ENCODE peak calls at places on chromosome 7, in nine cellular contexts. One of them, this sample, is unnamed.

GRCh38 chr7:141731476-141732149 is 6.5 kb upstream of the SSBP1 start:
- DNase-seq in hepatocyte: no peak
- DNase-seq in fibroblast of lung: no peak
- DNase-seq in cardiac fibroblast: peak
- DNase-seq in foreskin fibroblast: peak
- DNase-seq in adrenal gland: no peak
- DNase-seq in bronchial epithelial cell: no peak
- DNase-seq in choroid plexus epithelial cell: peak
- DNase-seq in AG04450: no peak
- DNase-seq in this sample: no peak

GRCh38 chr7:139588632-139589031 is 65.1 kb downstream of the CLEC2L start:
- DNase-seq in hepatocyte: peak
- DNase-seq in fibroblast of lung: peak
- DNase-seq in cardiac fibroblast: peak
- DNase-seq in foreskin fibroblast: peak
- DNase-seq in adrenal gland: peak
- DNase-seq in bronchial epithelial cell: no peak
- DNase-seq in choroid plexus epithelial cell: peak
- DNase-seq in AG04450: peak
- DNase-seq in this sample: peak

GRCh38 chr7:139762886-139763285 is 14.9 kb downstream of the HIPK2 start:
- DNase-seq in hepatocyte: no peak
- DNase-seq in fibroblast of lung: peak
- DNase-seq in cardiac fibroblast: peak
- DNase-seq in foreskin fibroblast: peak
- DNase-seq in adrenal gland: no peak
- DNase-seq in bronchial epithelial cell: no peak
- DNase-seq in choroid plexus epithelial cell: peak
- DNase-seq in AG04450: no peak
- DNase-seq in this sample: no peak

GRCh38 chr7:155803418-155804376 is 8.6 kb downstream of the SHH start:
- DNase-seq in hepatocyte: peak
- DNase-seq in fibroblast of lung: peak
- DNase-seq in cardiac fibroblast: no peak
- DNase-seq in foreskin fibroblast: peak
- DNase-seq in adrenal gland: no peak
- DNase-seq in bronchial epithelial cell: peak
- DNase-seq in choroid plexus epithelial cell: no peak
- DNase-seq in AG04450: no peak
- DNase-seq in this sample: no peak

GRCh38 chr7:155224116-155224811 is 73.4 kb upstream of the INSIG1 start:
- DNase-seq in hepatocyte: no peak
- DNase-seq in fibroblast of lung: no peak
- DNase-seq in cardiac fibroblast: no peak
- DNase-seq in foreskin fibroblast: no peak
- DNase-seq in adrenal gland: no peak
- DNase-seq in bronchial epithelial cell: peak
- DNase-seq in choroid plexus epithelial cell: no peak
- DNase-seq in AG04450: no peak
- DNase-seq in this sample: no peak

GRCh38 chr7:68309271-68309670 is 1289.0 kb upstream of the AUTS2 start:
- DNase-seq in hepatocyte: no peak
- DNase-seq in fibroblast of lung: no peak
- DNase-seq in cardiac fibroblast: no peak
- DNase-seq in foreskin fibroblast: no peak
- DNase-seq in adrenal gland: no peak
- DNase-seq in bronchial epithelial cell: no peak
- DNase-seq in choroid plexus epithelial cell: no peak
- DNase-seq in AG04450: no peak
- DNase-seq in this sample: no peak

GRCh38 chr7:103810112-103810744 is 179.2 kb downstream of the RELN start:
- DNase-seq in hepatocyte: peak
- DNase-seq in fibroblast of lung: no peak
- DNase-seq in cardiac fibroblast: no peak
- DNase-seq in foreskin fibroblast: no peak
- DNase-seq in adrenal gland: no peak
- DNase-seq in bronchial epithelial cell: no peak
- DNase-seq in choroid plexus epithelial cell: no peak
- DNase-seq in AG04450: no peak
- DNase-seq in this sample: no peak

GRCh38 chr7:43650457-43651052 is 67.6 kb downstream of the STK17A start:
- DNase-seq in hepatocyte: no peak
- DNase-seq in fibroblast of lung: peak
- DNase-seq in cardiac fibroblast: peak
- DNase-seq in foreskin fibroblast: peak
- DNase-seq in adrenal gland: no peak
- DNase-seq in bronchial epithelial cell: no peak
- DNase-seq in choroid plexus epithelial cell: peak
- DNase-seq in AG04450: peak
- DNase-seq in this sample: no peak

GRCh38 chr7:51034531-51035264 is 252.0 kb upstream of the GRB10 start:
- DNase-seq in hepatocyte: peak
- DNase-seq in fibroblast of lung: peak
- DNase-seq in cardiac fibroblast: peak
- DNase-seq in foreskin fibroblast: peak
- DNase-seq in adrenal gland: no peak
- DNase-seq in bronchial epithelial cell: peak
- DNase-seq in choroid plexus epithelial cell: peak
- DNase-seq in AG04450: peak
- DNase-seq in this sample: no peak

GRCh38 chr7:79730971-79731370 is 277.5 kb upstream of the MAGI2 start:
- DNase-seq in hepatocyte: no peak
- DNase-seq in fibroblast of lung: no peak
- DNase-seq in cardiac fibroblast: no peak
- DNase-seq in foreskin fibroblast: no peak
- DNase-seq in adrenal gland: no peak
- DNase-seq in bronchial epithelial cell: no peak
- DNase-seq in choroid plexus epithelial cell: no peak
- DNase-seq in AG04450: no peak
- DNase-seq in this sample: no peak

GRCh38 chr7:70654146-70654545 is 477.8 kb upstream of the GALNT17 start:
- DNase-seq in hepatocyte: no peak
- DNase-seq in fibroblast of lung: no peak
- DNase-seq in cardiac fibroblast: no peak
- DNase-seq in foreskin fibroblast: no peak
- DNase-seq in adrenal gland: no peak
- DNase-seq in bronchial epithelial cell: no peak
- DNase-seq in choroid plexus epithelial cell: no peak
- DNase-seq in AG04450: no peak
- DNase-seq in this sample: no peak

GRCh38 chr7:11327633-11328032 is 354.0 kb downstream of the PHF14 start:
- DNase-seq in hepatocyte: no peak
- DNase-seq in fibroblast of lung: peak
- DNase-seq in cardiac fibroblast: no peak
- DNase-seq in foreskin fibroblast: no peak
- DNase-seq in adrenal gland: no peak
- DNase-seq in bronchial epithelial cell: no peak
- DNase-seq in choroid plexus epithelial cell: peak
- DNase-seq in AG04450: no peak
- DNase-seq in this sample: no peak

GRCh38 chr7:34430456-34430855 is 227.6 kb upstream of the NPSR1 start:
- DNase-seq in hepatocyte: peak
- DNase-seq in fibroblast of lung: peak
- DNase-seq in cardiac fibroblast: peak
- DNase-seq in foreskin fibroblast: peak
- DNase-seq in adrenal gland: peak
- DNase-seq in bronchial epithelial cell: peak
- DNase-seq in choroid plexus epithelial cell: peak
- DNase-seq in AG04450: no peak
- DNase-seq in this sample: no peak

GRCh38 chr7:51613911-51614344 is 297.3 kb upstream of the COBL start:
- DNase-seq in hepatocyte: no peak
- DNase-seq in fibroblast of lung: peak
- DNase-seq in cardiac fibroblast: no peak
- DNase-seq in foreskin fibroblast: no peak
- DNase-seq in adrenal gland: peak
- DNase-seq in bronchial epithelial cell: no peak
- DNase-seq in choroid plexus epithelial cell: no peak
- DNase-seq in AG04450: no peak
- DNase-seq in this sample: no peak

GRCh38 chr7:5997210-5997808 is 11.5 kb downstream of the PMS2 start:
- DNase-seq in hepatocyte: peak
- DNase-seq in fibroblast of lung: peak
- DNase-seq in cardiac fibroblast: peak
- DNase-seq in foreskin fibroblast: peak
- DNase-seq in adrenal gland: peak
- DNase-seq in bronchial epithelial cell: peak
- DNase-seq in choroid plexus epithelial cell: peak
- DNase-seq in AG04450: peak
- DNase-seq in this sample: no peak

GRCh38 chr7:46291601-46292150 is 370.6 kb upstream of the IGFBP3 start:
- DNase-seq in hepatocyte: peak
- DNase-seq in fibroblast of lung: peak
- DNase-seq in cardiac fibroblast: peak
- DNase-seq in foreskin fibroblast: peak
- DNase-seq in adrenal gland: no peak
- DNase-seq in bronchial epithelial cell: peak
- DNase-seq in choroid plexus epithelial cell: peak
- DNase-seq in AG04450: no peak
- DNase-seq in this sample: peak

GRCh38 chr7:155694846-155695245 is 50.4 kb downstream of the RBM33 start:
- DNase-seq in hepatocyte: no peak
- DNase-seq in fibroblast of lung: peak
- DNase-seq in cardiac fibroblast: no peak
- DNase-seq in foreskin fibroblast: no peak
- DNase-seq in adrenal gland: no peak
- DNase-seq in bronchial epithelial cell: peak
- DNase-seq in choroid plexus epithelial cell: peak
- DNase-seq in AG04450: no peak
- DNase-seq in this sample: no peak

GRCh38 chr7:95917622-95918021 is 145.3 kb downstream of the DYNC1I1 start:
- DNase-seq in hepatocyte: no peak
- DNase-seq in fibroblast of lung: no peak
- DNase-seq in cardiac fibroblast: no peak
- DNase-seq in foreskin fibroblast: no peak
- DNase-seq in adrenal gland: no peak
- DNase-seq in bronchial epithelial cell: no peak
- DNase-seq in choroid plexus epithelial cell: no peak
- DNase-seq in AG04450: no peak
- DNase-seq in this sample: no peak

GRCh38 chr7:39504963-39505362 is 61.2 kb upstream of the YAE1 start:
- DNase-seq in hepatocyte: peak
- DNase-seq in fibroblast of lung: peak
- DNase-seq in cardiac fibroblast: peak
- DNase-seq in foreskin fibroblast: peak
- DNase-seq in adrenal gland: peak
- DNase-seq in bronchial epithelial cell: peak
- DNase-seq in choroid plexus epithelial cell: peak
- DNase-seq in AG04450: no peak
- DNase-seq in this sample: no peak

GRCh38 chr7:66930341-66930740 is 9.3 kb downstream of the TMEM248 start:
- DNase-seq in hepatocyte: peak
- DNase-seq in fibroblast of lung: peak
- DNase-seq in cardiac fibroblast: peak
- DNase-seq in foreskin fibroblast: peak
- DNase-seq in adrenal gland: no peak
- DNase-seq in bronchial epithelial cell: peak
- DNase-seq in choroid plexus epithelial cell: peak
- DNase-seq in AG04450: no peak
- DNase-seq in this sample: no peak

GRCh38 chr7:91043924-91044660 is 220.1 kb upstream of the FZD1 start:
- DNase-seq in hepatocyte: no peak
- DNase-seq in fibroblast of lung: no peak
- DNase-seq in cardiac fibroblast: no peak
- DNase-seq in foreskin fibroblast: no peak
- DNase-seq in adrenal gland: no peak
- DNase-seq in bronchial epithelial cell: no peak
- DNase-seq in choroid plexus epithelial cell: no peak
- DNase-seq in AG04450: no peak
- DNase-seq in this sample: no peak
- TF ChIP-seq CTCF in hepatocyte: no peak
- TF ChIP-seq CTCF in fibroblast of lung: no peak
- TF ChIP-seq CTCF in cardiac fibroblast: no peak
- TF ChIP-seq CTCF in foreskin fibroblast: no peak
- TF ChIP-seq CTCF in adrenal gland: no peak
- TF ChIP-seq CTCF in bronchial epithelial cell: no peak
- TF ChIP-seq CTCF in choroid plexus epithelial cell: no peak
- TF ChIP-seq CTCF in AG04450: no peak
- TF ChIP-seq CTCF in this sample: no peak

DNA sequence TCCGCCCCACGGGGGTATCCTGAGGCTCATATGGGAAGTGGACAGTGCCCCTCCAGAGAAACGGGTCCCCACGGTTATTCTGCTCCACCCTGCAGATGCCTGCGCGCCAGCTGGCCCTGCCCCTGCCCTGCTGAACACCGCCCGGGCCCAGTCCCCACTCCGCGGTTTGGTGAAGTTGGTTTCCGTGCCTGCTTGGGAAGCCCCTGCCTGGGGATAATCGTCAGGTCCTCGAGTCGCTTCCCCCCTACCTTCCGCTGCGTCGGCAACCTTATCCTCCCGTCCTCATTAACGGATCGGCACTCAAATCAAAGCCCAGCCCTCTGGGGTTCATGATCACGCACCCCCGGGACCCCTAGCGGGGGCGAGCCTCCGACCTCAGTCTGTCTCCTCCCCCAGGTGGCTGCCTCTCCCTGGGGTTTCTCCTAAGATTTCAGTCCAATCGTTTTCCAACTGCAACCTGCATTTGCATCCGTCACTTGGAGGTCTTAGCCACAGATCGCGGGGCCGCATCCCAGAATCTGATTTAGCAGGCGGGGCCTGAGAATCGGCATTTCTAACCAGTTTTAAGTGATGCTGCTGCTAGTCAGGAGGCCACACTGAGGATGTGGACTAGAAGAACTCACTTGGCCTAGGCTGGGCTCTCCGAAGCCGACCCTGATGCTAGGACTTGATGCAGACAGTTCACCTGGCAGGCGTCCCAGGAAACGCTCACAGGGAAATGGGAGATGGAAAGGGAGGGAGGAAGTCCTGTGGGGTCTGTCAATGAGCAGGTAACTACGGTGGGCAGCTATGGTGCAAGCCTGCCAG is 27.6 kb downstream of the WDR86 start:
- DNase-seq in hepatocyte: no peak
- DNase-seq in fibroblast of lung: no peak
- DNase-seq in cardiac fibroblast: no peak
- DNase-seq in foreskin fibroblast: no peak
- DNase-seq in adrenal gland: no peak
- DNase-seq in bronchial epithelial cell: no peak
- DNase-seq in choroid plexus epithelial cell: no peak
- DNase-seq in AG04450: no peak
- DNase-seq in this sample: no peak
- H3K4me3 ChIP-seq in hepatocyte: no peak
- H3K4me3 ChIP-seq in fibroblast of lung: no peak
- H3K4me3 ChIP-seq in cardiac fibroblast: no peak
- H3K4me3 ChIP-seq in foreskin fibroblast: no peak
- H3K4me3 ChIP-seq in adrenal gland: no peak
- H3K4me3 ChIP-seq in bronchial epithelial cell: no peak
- H3K4me3 ChIP-seq in choroid plexus epithelial cell: no peak
- H3K4me3 ChIP-seq in AG04450: no peak
- H3K4me3 ChIP-seq in this sample: no peak

GRCh38 chr7:107643407-107643806 is 17.2 kb upstream of the SLC26A4 start:
- DNase-seq in hepatocyte: no peak
- DNase-seq in fibroblast of lung: peak
- DNase-seq in cardiac fibroblast: peak
- DNase-seq in foreskin fibroblast: peak
- DNase-seq in adrenal gland: no peak
- DNase-seq in bronchial epithelial cell: peak
- DNase-seq in choroid plexus epithelial cell: peak
- DNase-seq in AG04450: no peak
- DNase-seq in this sample: no peak
- TF ChIP-seq CTCF in hepatocyte: no peak
- TF ChIP-seq CTCF in fibroblast of lung: peak
- TF ChIP-seq CTCF in cardiac fibroblast: peak
- TF ChIP-seq CTCF in foreskin fibroblast: peak
- TF ChIP-seq CTCF in adrenal gland: no peak
- TF ChIP-seq CTCF in bronchial epithelial cell: no peak
- TF ChIP-seq CTCF in choroid plexus epithelial cell: peak
- TF ChIP-seq CTCF in AG04450: peak
- TF ChIP-seq CTCF in this sample: no peak

GRCh38 chr7:48096273-48096672 is 7.2 kb downstream of the UPP1 start:
- DNase-seq in hepatocyte: no peak
- DNase-seq in fibroblast of lung: no peak
- DNase-seq in cardiac fibroblast: no peak
- DNase-seq in foreskin fibroblast: no peak
- DNase-seq in adrenal gland: no peak
- DNase-seq in bronchial epithelial cell: no peak
- DNase-seq in choroid plexus epithelial cell: no peak
- DNase-seq in AG04450: no peak
- DNase-seq in this sample: no peak
- H3K4me3 ChIP-seq in hepatocyte: no peak
- H3K4me3 ChIP-seq in fibroblast of lung: no peak
- H3K4me3 ChIP-seq in cardiac fibroblast: no peak
- H3K4me3 ChIP-seq in foreskin fibroblast: no peak
- H3K4me3 ChIP-seq in adrenal gland: no peak
- H3K4me3 ChIP-seq in bronchial epithelial cell: no peak
- H3K4me3 ChIP-seq in choroid plexus epithelial cell: no peak
- H3K4me3 ChIP-seq in AG04450: no peak
- H3K4me3 ChIP-seq in this sample: no peak

This sample was measured in gastrocnemius medialis.